ENCODE peak calls at places on chromosome 12, in seven cellular contexts. F is GM12878, A is GM12891, Y is SK-N-SH, K is HepG2, W is H1, O is K562. S is an unnamed sample.

GRCh38 chr12:25655702-25656101 is 102.6 kb upstream of the LMNTD1 start:
- DNase-seq in F (no peak), A (no peak), Y (no peak), K (no peak), W (no peak), O (no peak), S (no peak)

GRCh38 chr12:91601057-91601456 is 418.4 kb upstream of the DCN start:
- DNase-seq in F (no peak), A (no peak), Y (no peak), K (no peak), W (no peak), O (no peak), S (no peak)

GRCh38 chr12:30905483-30906009 is 21.0 kb upstream of the TSPAN11 start:
- DNase-seq in F (no peak), A (no peak), Y (no peak), K (no peak), W (no peak), O (no peak), S (no peak)

GRCh38 chr12:77734489-77734888 is 96.2 kb upstream of the NAV3 start:
- DNase-seq in F (no peak), A (no peak), Y (no peak), K (no peak), W (no peak), O (no peak), S (no peak)

GRCh38 chr12:54030889-54031860 is 1.7 kb upstream of the HOXC5 start:
- DNase-seq in F (no peak), A (no peak), Y (no peak), K (no peak), W (no peak), O (no peak), S (no peak)

GRCh38 chr12:49121047-49121696 is 10.0 kb downstream of the TUBA1B start:
- DNase-seq in F (no peak), A (no peak), Y (peak; percentile 77), K (peak; percentile 79), W (peak; percentile 13), O (peak; percentile 65), S (no peak)

GRCh38 chr12:94948232-94948810 is 55.2 kb downstream of the NDUFA12 start:
- DNase-seq in F (no peak), A (no peak), Y (no peak), K (peak; percentile 16), W (no peak), O (no peak), S (no peak)

GRCh38 chr12:75855360-75855759 is 176.2 kb downstream of the PHLDA1 start:
- DNase-seq in F (no peak), A (no peak), Y (no peak), K (no peak), W (no peak), O (no peak), S (no peak)

GRCh38 chr12:22722779-22723178 is 97.8 kb downstream of the ETNK1 start:
- DNase-seq in F (no peak), A (no peak), Y (no peak), K (no peak), W (no peak), O (no peak), S (no peak)

GRCh38 chr12:38905480-38906351 is at the start of gene CPNE8:
- DNase-seq in F (peak; percentile 48), A (peak; percentile 36), Y (peak; percentile 55), K (no peak), W (no peak), O (peak; percentile 73), S (peak; percentile 48)

GRCh38 chr12:124490584-124491305 is 76.7 kb downstream of the NCOR2 start:
- DNase-seq in F (no peak), A (no peak), Y (peak; percentile 88), K (no peak), W (no peak), O (peak; percentile 94), S (no peak)

GRCh38 chr12:79690156-79690605 is 583 bp downstream of the PAWR start:
- DNase-seq in F (no peak), A (no peak), Y (peak; percentile 49), K (peak; percentile 14), W (no peak), O (no peak), S (no peak)

GRCh38 chr12:13195244-13195643 is 1.3 kb upstream of the EMP1 start:
- DNase-seq in F (no peak), A (no peak), Y (no peak), K (no peak), W (no peak), O (no peak), S (no peak)

GRCh38 chr12:3869860-3870259 is 3.3 kb downstream of the PARP11 start:
- DNase-seq in F (no peak), A (no peak), Y (no peak), K (no peak), W (no peak), O (no peak), S (no peak)

GRCh38 chr12:53096089-53096741 is 1.3 kb upstream of the IGFBP6 start:
- DNase-seq in F (no peak), A (no peak), Y (no peak), K (no peak), W (no peak), O (no peak), S (no peak)

GRCh38 chr12:109264095-109264942 is 44.8 kb downstream of the FOXN4 start:
- DNase-seq in F (no peak), A (peak; percentile 84), Y (peak; percentile 90), K (peak; percentile 67), W (peak; percentile 76), O (peak; percentile 87), S (peak; percentile 82)

GRCh38 chr12:122753213-122753571 is 568 bp downstream of the DENR start:
- DNase-seq in F (no peak), A (no peak), Y (no peak), K (no peak), W (no peak), O (no peak), S (no peak)

GRCh38 chr12:59570134-59570533 is 25.7 kb upstream of the SLC16A7 start:
- DNase-seq in F (no peak), A (no peak), Y (no peak), K (no peak), W (no peak), O (no peak), S (no peak)

GRCh38 chr12:121795029-121795977 is 1.8 kb upstream of the RHOF start:
- DNase-seq in F (no peak), A (no peak), Y (peak; percentile 86), K (peak; percentile 83), W (peak; percentile 82), O (peak; percentile 94), S (peak; percentile 78)

GRCh38 chr12:77064891-77065360 is 443 bp downstream of the E2F7 start:
- DNase-seq in F (no peak), A (no peak), Y (no peak), K (no peak), W (no peak), O (no peak), S (no peak)

GRCh38 chr12:27257104-27257848 is 13.2 kb downstream of the STK38L start:
- DNase-seq in F (no peak), A (no peak), Y (no peak), K (no peak), W (no peak), O (no peak), S (no peak)

GRCh38 chr12:96445743-96446655 is 43.4 kb upstream of the CFAP54 start:
- DNase-seq in F (peak; percentile 53), A (peak; percentile 35), Y (no peak), K (no peak), W (no peak), O (peak; percentile 75), S (peak; percentile 23)

GRCh38 chr12:57044856-57045255 is 5.1 kb downstream of the MYO1A start:
- DNase-seq in F (no peak), A (no peak), Y (no peak), K (no peak), W (no peak), O (no peak), S (no peak)

GRCh38 chr12:18837025-18837424 is 99.1 kb downstream of the CAPZA3 start:
- DNase-seq in F (no peak), A (no peak), Y (no peak), K (no peak), W (no peak), O (no peak), S (no peak)

GRCh38 chr12:28253175-28253641 is 63.0 kb downstream of the CCDC91 start:
- DNase-seq in F (peak; percentile 49), A (no peak), Y (no peak), K (no peak), W (no peak), O (no peak), S (no peak)

GRCh38 chr12:67647251-67647546 is 1.3 kb upstream of the DYRK2 start:
- DNase-seq in F (no peak), A (no peak), Y (no peak), K (no peak), W (no peak), O (no peak), S (no peak)

GRCh38 chr12:67647547-67648305 is 819 bp upstream of the DYRK2 start:
- DNase-seq in F (no peak), A (peak; percentile 35), Y (peak; percentile 80), K (peak; percentile 84), W (peak; percentile 36), O (peak; percentile 74), S (peak; percentile 42)

GRCh38 chr12:67650127-67650495 is 1.6 kb downstream of the DYRK2 start:
- DNase-seq in F (no peak), A (no peak), Y (peak; percentile 50), K (no peak), W (no peak), O (peak; percentile 10), S (no peak)

GRCh38 chr12:67649165-67650126 is 901 bp downstream of the DYRK2 start:
- DNase-seq in F (no peak), A (peak; percentile 35), Y (peak; percentile 80), K (no peak), W (no peak), O (peak; percentile 27), S (peak; percentile 38)

GRCh38 chr12:67648306-67649164 is at the start of gene DYRK2:
- DNase-seq in F (no peak), A (peak; percentile 78), Y (peak; percentile 94), K (peak; percentile 29), W (peak; percentile 19), O (peak; percentile 84), S (peak; percentile 71)
- TF ChIP-seq POLR2AphosphoS5 in F (peak; percentile 68), A (no peak), Y (peak; percentile 73), K (peak; percentile 62), W (peak; percentile 58), O (peak; percentile 69), S (no peak)

DNA sequence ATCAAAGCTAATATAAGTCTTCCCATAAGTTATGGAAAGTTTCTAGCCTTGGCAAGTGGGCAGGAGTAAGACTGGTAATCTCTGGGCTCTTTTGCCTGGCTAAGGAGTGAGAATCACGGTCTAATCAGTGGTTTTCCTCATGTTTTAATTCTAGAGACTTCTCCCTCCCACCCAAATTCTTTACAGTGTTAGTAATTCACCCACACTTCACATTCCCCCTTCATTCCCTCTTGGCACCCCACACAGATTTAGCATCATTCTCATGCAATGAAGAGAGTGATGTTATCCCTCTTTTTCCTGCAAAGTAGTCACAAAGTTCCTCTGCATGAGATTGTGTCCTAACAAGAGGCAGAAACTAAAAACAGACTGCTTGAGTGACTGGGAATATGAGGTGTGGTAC is 28.6 kb upstream of the CACNA2D4 start:
- DNase-seq in F (no peak), A (no peak), Y (no peak), K (no peak), W (no peak), O (no peak), S (no peak)
- TF ChIP-seq TAF1 in F (no peak), A (no peak), Y (no peak), K (no peak), W (no peak), O (no peak), S (no peak)

GRCh38 chr12:117126335-117126734 is 27.1 kb upstream of the TESC start:
- DNase-seq in F (no peak), A (no peak), Y (no peak), K (no peak), W (no peak), O (no peak), S (no peak)
- TF ChIP-seq POLR2AphosphoS5 in F (no peak), A (no peak), Y (no peak), K (no peak), W (no peak), O (no peak), S (no peak)

GRCh38 chr12:115325858-115326257 is 641.9 kb upstream of the TBX3 start:
- DNase-seq in F (no peak), A (no peak), Y (no peak), K (no peak), W (no peak), O (no peak), S (no peak)
- TF ChIP-seq TAF1 in F (no peak), A (no peak), Y (no peak), K (no peak), W (no peak), O (no peak), S (no peak)

S was measured in GM12892.